ENCODE peak calls at places on chromosomes 1 and 21, in four cellular contexts. R is aorta; T is effector memory CD8-positive, alpha-beta T cell; K is GM12864. E is an unnamed sample.

GRCh38 chr1:118636004-118636403 is 352.1 kb downstream of the TBX15 start:
- DNase-seq in R (no peak), T (no peak), K (no peak), E (no peak)

GRCh38 chr1:18618546-18619466 is 11.8 kb upstream of the PAX7 start:
- DNase-seq in R (peak), T (no peak), K (no peak), E (no peak)

GRCh38 chr21:21463456-21463855 is 465.2 kb downstream of the NCAM2 start:
- DNase-seq in R (no peak), T (no peak), K (no peak), E (no peak)

GRCh38 chr1:10082785-10083479 is 50.2 kb downstream of the UBE4B start:
- DNase-seq in R (no peak), T (no peak), K (no peak), E (no peak)

GRCh38 chr1:159008744-159009188 is 941 bp upstream of the IFI16 start:
- DNase-seq in R (no peak), T (peak), K (peak), E (no peak)

GRCh38 chr1:6785721-6786505 is 659 bp downstream of the CAMTA1 start:
- DNase-seq in R (peak), T (peak), K (no peak), E (no peak)

GRCh38 chr1:51061231-51061943 is 40.6 kb upstream of the C1orf185 start:
- DNase-seq in R (no peak), T (no peak), K (no peak), E (no peak)

GRCh38 chr1:238568707-238569106 is 678.0 kb upstream of the ZP4 start:
- DNase-seq in R (no peak), T (no peak), K (no peak), E (no peak)

GRCh38 chr1:110069302-110070281 is 880 bp downstream of the ALX3 start:
- DNase-seq in R (no peak), T (no peak), K (no peak), E (no peak)

GRCh38 chr1:222914861-222915632 is 100.2 kb downstream of the DISP1 start:
- DNase-seq in R (no peak), T (no peak), K (no peak), E (no peak)

GRCh38 chr1:157932082-157932481 is 61.4 kb upstream of the KIRREL1 start:
- DNase-seq in R (no peak), T (no peak), K (no peak), E (no peak)

GRCh38 chr1:236893626-236894545 is 98.8 kb downstream of the MTR start:
- DNase-seq in R (no peak), T (no peak), K (no peak), E (no peak)

GRCh38 chr1:181784039-181784683 is 277.4 kb downstream of the ZNF648 start:
- DNase-seq in R (no peak), T (no peak), K (no peak), E (no peak)

GRCh38 chr1:175845371-175845770 is 102.0 kb upstream of the TNR start:
- DNase-seq in R (no peak), T (no peak), K (no peak), E (peak)

GRCh38 chr1:2597441-2598328 is 11.1 kb downstream of the PRXL2B start:
- DNase-seq in R (peak), T (no peak), K (no peak), E (no peak)

GRCh38 chr1:111535256-111536191 is 32.1 kb upstream of the ADORA3 start:
- DNase-seq in R (no peak), T (no peak), K (no peak), E (no peak)

GRCh38 chr1:10549919-10550656 is 75.3 kb downstream of the PEX14 start:
- DNase-seq in R (no peak), T (no peak), K (no peak), E (no peak)

GRCh38 chr1:115258302-115258866 is 79.7 kb downstream of the NGF start:
- DNase-seq in R (no peak), T (no peak), K (no peak), E (peak)

GRCh38 chr1:31581821-31582810 is 5.8 kb downstream of the TINAGL1 start:
- DNase-seq in R (no peak), T (no peak), K (no peak), E (no peak)

GRCh38 chr1:20216574-20216973 is 30.3 kb upstream of the PLA2G2C start:
- DNase-seq in R (no peak), T (no peak), K (no peak), E (no peak)

GRCh38 chr1:47651311-47652089 is 213.7 kb downstream of the FOXD2 start:
- DNase-seq in R (no peak), T (no peak), K (no peak), E (no peak)

GRCh38 chr1:63537940-63538339 is 14.6 kb downstream of the EFCAB7 start:
- DNase-seq in R (no peak), T (no peak), K (no peak), E (no peak)

GRCh38 chr1:184255560-184255959 is 131.3 kb upstream of the C1orf21 start:
- DNase-seq in R (no peak), T (no peak), K (no peak), E (no peak)

GRCh38 chr1:905811-906531 is 17.8 kb upstream of the SAMD11 start:
- DNase-seq in R (peak), T (no peak), K (no peak), E (no peak)

GRCh38 chr1:226108935-226109828 is 46.7 kb downstream of the H3-3A start:
- DNase-seq in R (no peak), T (no peak), K (no peak), E (no peak)

GRCh38 chr1:40431385-40431784 is 18.9 kb upstream of the ZFP69B start:
- DNase-seq in R (no peak), T (no peak), K (no peak), E (no peak)

GRCh38 chr1:206766251-206766856 is 4.2 kb upstream of the IL19 start:
- DNase-seq in R (peak), T (peak), K (no peak), E (no peak)

GRCh38 chr1:235617808-235618207 is 31.8 kb downstream of the GNG4 start:
- DNase-seq in R (no peak), T (no peak), K (no peak), E (no peak)

GRCh38 chr1:52653207-52653849 is 20.4 kb downstream of the SHISAL2A start:
- DNase-seq in R (no peak), T (no peak), K (no peak), E (no peak)

GRCh38 chr1:50976890-50977574 is 7.0 kb downstream of the CDKN2C start:
- DNase-seq in R (no peak), T (peak), K (peak), E (peak)

GRCh38 chr21:46057710-46058241 is 40.1 kb upstream of the COL6A2 start:
- DNase-seq in R (peak), T (no peak), K (no peak), E (no peak)

GRCh38 chr1:232283864-232284263 is 346.1 kb downstream of the SIPA1L2 start:
- DNase-seq in R (no peak), T (no peak), K (no peak), E (peak)

GRCh38 chr21:34336756-34337391 is 26.9 kb upstream of the KCNE2 start:
- DNase-seq in R (no peak), T (no peak), K (no peak), E (no peak)

GRCh38 chr1:69952691-69953090 is 252.7 kb downstream of the LRRC40 start:
- DNase-seq in R (no peak), T (no peak), K (no peak), E (no peak)